ENCODE peak calls at places on chromosomes 11 and 22, in six cellular contexts. A, D, X, B, Z and P are unnamed samples.

GRCh38 chr22:38697055-38697980 is 3.4 kb downstream of the JOSD1 start:
- DNase-seq in A (peak; percentile 36), D (no peak), X (no peak), B (no peak), Z (no peak), P (no peak)

GRCh38 chr22:17806437-17806836 is 32.2 kb upstream of the BID start:
- DNase-seq in A (no peak), D (no peak), X (no peak), B (no peak), Z (no peak), P (no peak)

GRCh38 chr22:39926175-39927152 is 25.6 kb downstream of the GRAP2 start:
- DNase-seq in A (no peak), D (no peak), X (no peak), B (no peak), Z (no peak), P (no peak)

GRCh38 chr11:113828186-113828585 is 47.2 kb downstream of the USP28 start:
- DNase-seq in A (no peak), D (no peak), X (no peak), B (peak; percentile 76), Z (no peak), P (no peak)

GRCh38 chr11:10930224-10930960 is 72.5 kb upstream of the ZBED5 start:
- DNase-seq in A (peak; percentile 37), D (no peak), X (no peak), B (peak; percentile 22), Z (no peak), P (no peak)

GRCh38 chr22:33823552-33823951 is 96.7 kb downstream of the LARGE1 start:
- DNase-seq in A (peak; percentile 46), D (no peak), X (no peak), B (no peak), Z (no peak), P (no peak)

GRCh38 chr11:69638941-69639681 is 1.8 kb upstream of the CCND1 start:
- DNase-seq in A (peak; percentile 98), D (peak; percentile 76), X (peak; percentile 22), B (peak; percentile 80), Z (peak; percentile 91), P (peak; percentile 29)

GRCh38 chr22:38736257-38736570 is 19.6 kb downstream of the SUN2 start:
- DNase-seq in A (no peak), D (no peak), X (no peak), B (peak; percentile 61), Z (no peak), P (no peak)

GRCh38 chr11:105244157-105244820 is 104.7 kb upstream of the CARD18 start:
- DNase-seq in A (peak; percentile 97), D (no peak), X (no peak), B (no peak), Z (peak; percentile 60), P (no peak)

GRCh38 chr11:61969838-61970452 is 2.5 kb upstream of the FTH1 start:
- DNase-seq in A (peak; percentile 95), D (no peak), X (no peak), B (no peak), Z (peak; percentile 64), P (no peak)

GRCh38 chr11:118306556-118306955 is 2.0 kb downstream of the CD3E start:
- DNase-seq in A (no peak), D (no peak), X (peak; percentile 61), B (no peak), Z (no peak), P (no peak)

GRCh38 chr11:119754656-119755350 is 25.8 kb upstream of the NECTIN1 start:
- DNase-seq in A (no peak), D (no peak), X (no peak), B (no peak), Z (no peak), P (no peak)

GRCh38 chr22:28969401-28970168 is 86.2 kb downstream of the ZNRF3 start:
- DNase-seq in A (peak; percentile 33), D (no peak), X (no peak), B (no peak), Z (no peak), P (no peak)

GRCh38 chr22:50739894-50740293 is 1.9 kb downstream of the ACR start:
- DNase-seq in A (no peak), D (no peak), X (no peak), B (peak; percentile 70), Z (no peak), P (no peak)

GRCh38 chr11:87228820-87229219 is 191.1 kb downstream of the TMEM135 start:
- DNase-seq in A (no peak), D (no peak), X (no peak), B (no peak), Z (no peak), P (no peak)

GRCh38 chr11:12455938-12456337 is 78.6 kb downstream of the PARVA start:
- DNase-seq in A (peak; percentile 75), D (no peak), X (no peak), B (no peak), Z (no peak), P (no peak)

GRCh38 chr22:28882878-28883656 is at the start of gene ZNRF3:
- DNase-seq in A (peak; percentile 95), D (peak; percentile 95), X (peak; percentile 91), B (peak; percentile 85), Z (peak; percentile 84), P (peak; percentile 72)